ENCODE peak calls at places on chromosome 19, in five cellular contexts. One of them, this sample, is unnamed.
A peak's percentile ranks its signal among the peaks of the same experiment; 100 is the strongest.

GRCh38 chr19:13044160-13044853 is 49.0 kb downstream of the NFIX start:
- DNase-seq in stomach: no peak
- DNase-seq in cardiac muscle cell: no peak
- DNase-seq in CD8-positive, alpha-beta T cell: peak; percentile 34
- DNase-seq in keratinocyte: no peak
- DNase-seq in this sample: no peak

GRCh38 chr19:49954092-49954825 is 6.7 kb downstream of the SIGLEC11 start:
- DNase-seq in stomach: no peak
- DNase-seq in cardiac muscle cell: peak; percentile 80
- DNase-seq in CD8-positive, alpha-beta T cell: no peak
- DNase-seq in keratinocyte: no peak
- DNase-seq in this sample: no peak

GRCh38 chr19:18967358-18968146 is 26.5 kb upstream of the HOMER3 start:
- DNase-seq in stomach: peak; percentile 34
- DNase-seq in cardiac muscle cell: peak; percentile 83
- DNase-seq in CD8-positive, alpha-beta T cell: no peak
- DNase-seq in keratinocyte: no peak
- DNase-seq in this sample: no peak

GRCh38 chr19:35154535-35155406 is at the start of gene FXYD5:
- DNase-seq in stomach: peak; percentile 68
- DNase-seq in cardiac muscle cell: peak; percentile 88
- DNase-seq in CD8-positive, alpha-beta T cell: peak; percentile 59
- DNase-seq in keratinocyte: no peak
- DNase-seq in this sample: no peak

GRCh38 chr19:2587001-2587719 is 111.2 kb downstream of the GADD45B start:
- DNase-seq in stomach: no peak
- DNase-seq in cardiac muscle cell: no peak
- DNase-seq in CD8-positive, alpha-beta T cell: no peak
- DNase-seq in keratinocyte: no peak
- DNase-seq in this sample: no peak

GRCh38 chr19:50315773-50316448 is 13.3 kb downstream of the KCNC3 start:
- DNase-seq in stomach: no peak
- DNase-seq in cardiac muscle cell: no peak
- DNase-seq in CD8-positive, alpha-beta T cell: no peak
- DNase-seq in keratinocyte: no peak
- DNase-seq in this sample: no peak

GRCh38 chr19:1945899-1946298 is 4.9 kb downstream of the CSNK1G2 start:
- DNase-seq in stomach: peak; percentile 40
- DNase-seq in cardiac muscle cell: peak; percentile 29
- DNase-seq in CD8-positive, alpha-beta T cell: no peak
- DNase-seq in keratinocyte: no peak
- DNase-seq in this sample: no peak

GRCh38 chr19:13040916-13041292 is 45.6 kb downstream of the NFIX start:
- DNase-seq in stomach: no peak
- DNase-seq in cardiac muscle cell: no peak
- DNase-seq in CD8-positive, alpha-beta T cell: no peak
- DNase-seq in keratinocyte: no peak
- DNase-seq in this sample: no peak

GRCh38 chr19:307793-308420 is 16.7 kb upstream of the PLPP2 start:
- DNase-seq in stomach: no peak
- DNase-seq in cardiac muscle cell: no peak
- DNase-seq in CD8-positive, alpha-beta T cell: no peak
- DNase-seq in keratinocyte: no peak
- DNase-seq in this sample: no peak

GRCh38 chr19:310141-310651 is 19.0 kb upstream of the PLPP2 start:
- DNase-seq in stomach: peak; percentile 21
- DNase-seq in cardiac muscle cell: no peak
- DNase-seq in CD8-positive, alpha-beta T cell: no peak
- DNase-seq in keratinocyte: no peak
- DNase-seq in this sample: no peak

GRCh38 chr19:310781-311496 is 19.7 kb upstream of the PLPP2 start:
- DNase-seq in stomach: peak; percentile 18
- DNase-seq in cardiac muscle cell: no peak
- DNase-seq in CD8-positive, alpha-beta T cell: no peak
- DNase-seq in keratinocyte: no peak
- DNase-seq in this sample: no peak

GRCh38 chr19:308471-309205 is 17.4 kb upstream of the PLPP2 start:
- DNase-seq in stomach: peak; percentile 8
- DNase-seq in cardiac muscle cell: no peak
- DNase-seq in CD8-positive, alpha-beta T cell: no peak
- DNase-seq in keratinocyte: no peak
- DNase-seq in this sample: no peak

GRCh38 chr19:309206-309565 is 18.0 kb upstream of the PLPP2 start:
- DNase-seq in stomach: peak; percentile 24
- DNase-seq in cardiac muscle cell: no peak
- DNase-seq in CD8-positive, alpha-beta T cell: no peak
- DNase-seq in keratinocyte: no peak
- DNase-seq in this sample: no peak
- H3K27ac ChIP-seq in stomach: no peak overlapping the region
- H3K27ac ChIP-seq in cardiac muscle cell: no peak overlapping the region
- H3K27ac ChIP-seq in CD8-positive, alpha-beta T cell: no peak overlapping the region
- H3K27ac ChIP-seq in keratinocyte: no peak overlapping the region
- H3K27ac ChIP-seq in this sample: no peak overlapping the region

GRCh38 chr19:4241824-4242430 is 5.0 kb upstream of the YJU2 start:
- DNase-seq in stomach: no peak
- DNase-seq in cardiac muscle cell: no peak
- DNase-seq in CD8-positive, alpha-beta T cell: no peak
- DNase-seq in keratinocyte: no peak
- DNase-seq in this sample: no peak
- H3K27ac ChIP-seq in stomach: no peak overlapping the region
- H3K27ac ChIP-seq in cardiac muscle cell: no peak overlapping the region
- H3K27ac ChIP-seq in CD8-positive, alpha-beta T cell: no peak overlapping the region
- H3K27ac ChIP-seq in keratinocyte: no peak overlapping the region
- H3K27ac ChIP-seq in this sample: no peak overlapping the region

GRCh38 chr19:17078038-17078919 is 2.7 kb downstream of the MYO9B start:
- DNase-seq in stomach: no peak
- DNase-seq in cardiac muscle cell: peak; percentile 48
- DNase-seq in CD8-positive, alpha-beta T cell: no peak
- DNase-seq in keratinocyte: no peak
- DNase-seq in this sample: no peak
- H3K27ac ChIP-seq in stomach: peak overlapping the region; percentile 89
- H3K27ac ChIP-seq in cardiac muscle cell: no peak overlapping the region
- H3K27ac ChIP-seq in CD8-positive, alpha-beta T cell: no peak overlapping the region
- H3K27ac ChIP-seq in keratinocyte: peak overlapping the region; percentile 81
- H3K27ac ChIP-seq in this sample: peak overlapping the region; percentile 99

DNA sequence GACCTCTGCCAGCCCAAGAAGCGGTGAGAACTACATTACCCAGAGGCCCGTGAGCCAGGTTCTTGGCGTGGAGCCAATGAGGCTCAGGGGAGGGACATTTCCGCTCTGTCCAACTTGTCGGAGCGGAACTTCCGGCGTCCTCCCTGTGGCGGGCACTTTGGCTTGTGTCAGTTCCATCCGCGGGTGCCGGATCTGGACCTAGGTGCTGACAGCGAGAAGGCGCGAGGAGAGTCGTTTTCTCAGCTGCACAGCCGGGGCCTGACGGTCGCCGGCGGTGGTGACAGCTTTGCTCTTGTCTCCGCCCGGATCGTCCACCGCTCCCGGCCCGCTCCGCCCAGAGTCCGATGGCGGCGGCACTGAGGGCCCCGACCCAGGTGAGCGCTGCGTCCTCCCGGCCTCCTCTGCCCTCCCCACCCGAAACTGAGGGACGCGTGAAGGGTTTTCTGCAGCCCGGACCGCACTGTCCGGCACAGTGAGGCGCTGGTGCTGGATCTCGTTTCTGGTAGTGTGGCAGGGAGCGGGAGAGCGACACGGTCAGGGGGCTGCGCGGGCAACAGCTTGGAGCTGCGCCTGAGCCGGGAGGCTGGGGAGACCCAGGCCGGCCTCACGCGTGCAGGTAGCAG is at the start of gene ZNF530:
- DNase-seq in stomach: peak; percentile 96
- DNase-seq in cardiac muscle cell: peak; percentile 94
- DNase-seq in CD8-positive, alpha-beta T cell: peak; percentile 83
- DNase-seq in keratinocyte: peak; percentile 49
- DNase-seq in this sample: peak; percentile 56
- H3K27ac ChIP-seq in stomach: peak within 1 kb of the TSS; percentile 26
- H3K27ac ChIP-seq in cardiac muscle cell: no peak within 1 kb of the TSS
- H3K27ac ChIP-seq in CD8-positive, alpha-beta T cell: peak within 1 kb of the TSS; percentile 16
- H3K27ac ChIP-seq in keratinocyte: peak within 1 kb of the TSS; percentile 16
- H3K27ac ChIP-seq in this sample: no peak within 1 kb of the TSS

GRCh38 chr19:4800591-4801081 is 9.1 kb downstream of the FEM1A start:
- DNase-seq in stomach: peak; percentile 87
- DNase-seq in cardiac muscle cell: no peak
- DNase-seq in CD8-positive, alpha-beta T cell: no peak
- DNase-seq in keratinocyte: no peak
- DNase-seq in this sample: peak; percentile 78
- H3K27ac ChIP-seq in stomach: peak overlapping the region; percentile 31
- H3K27ac ChIP-seq in cardiac muscle cell: no peak overlapping the region
- H3K27ac ChIP-seq in CD8-positive, alpha-beta T cell: no peak overlapping the region
- H3K27ac ChIP-seq in keratinocyte: no peak overlapping the region
- H3K27ac ChIP-seq in this sample: peak overlapping the region; percentile 65

GRCh38 chr19:51339687-51340656 is 2.0 kb downstream of the VSIG10L start:
- DNase-seq in stomach: peak; percentile 99
- DNase-seq in cardiac muscle cell: peak; percentile 99
- DNase-seq in CD8-positive, alpha-beta T cell: peak; percentile 81
- DNase-seq in keratinocyte: peak; percentile 87
- DNase-seq in this sample: peak; percentile 87
- H3K27ac ChIP-seq in stomach: peak overlapping the region; percentile 64
- H3K27ac ChIP-seq in cardiac muscle cell: peak overlapping the region; percentile 78
- H3K27ac ChIP-seq in CD8-positive, alpha-beta T cell: no peak overlapping the region
- H3K27ac ChIP-seq in keratinocyte: peak overlapping the region; percentile 44
- H3K27ac ChIP-seq in this sample: peak overlapping the region; percentile 49

GRCh38 chr19:6753178-6754031 is 13.8 kb downstream of the SH2D3A start:
- DNase-seq in stomach: peak; percentile 87
- DNase-seq in cardiac muscle cell: peak; percentile 74
- DNase-seq in CD8-positive, alpha-beta T cell: peak; percentile 55
- DNase-seq in keratinocyte: no peak
- DNase-seq in this sample: no peak
- H3K27ac ChIP-seq in stomach: peak overlapping the region; percentile 77
- H3K27ac ChIP-seq in cardiac muscle cell: no peak overlapping the region
- H3K27ac ChIP-seq in CD8-positive, alpha-beta T cell: peak overlapping the region; percentile 35
- H3K27ac ChIP-seq in keratinocyte: peak overlapping the region; percentile 64
- H3K27ac ChIP-seq in this sample: no peak overlapping the region

DNA sequence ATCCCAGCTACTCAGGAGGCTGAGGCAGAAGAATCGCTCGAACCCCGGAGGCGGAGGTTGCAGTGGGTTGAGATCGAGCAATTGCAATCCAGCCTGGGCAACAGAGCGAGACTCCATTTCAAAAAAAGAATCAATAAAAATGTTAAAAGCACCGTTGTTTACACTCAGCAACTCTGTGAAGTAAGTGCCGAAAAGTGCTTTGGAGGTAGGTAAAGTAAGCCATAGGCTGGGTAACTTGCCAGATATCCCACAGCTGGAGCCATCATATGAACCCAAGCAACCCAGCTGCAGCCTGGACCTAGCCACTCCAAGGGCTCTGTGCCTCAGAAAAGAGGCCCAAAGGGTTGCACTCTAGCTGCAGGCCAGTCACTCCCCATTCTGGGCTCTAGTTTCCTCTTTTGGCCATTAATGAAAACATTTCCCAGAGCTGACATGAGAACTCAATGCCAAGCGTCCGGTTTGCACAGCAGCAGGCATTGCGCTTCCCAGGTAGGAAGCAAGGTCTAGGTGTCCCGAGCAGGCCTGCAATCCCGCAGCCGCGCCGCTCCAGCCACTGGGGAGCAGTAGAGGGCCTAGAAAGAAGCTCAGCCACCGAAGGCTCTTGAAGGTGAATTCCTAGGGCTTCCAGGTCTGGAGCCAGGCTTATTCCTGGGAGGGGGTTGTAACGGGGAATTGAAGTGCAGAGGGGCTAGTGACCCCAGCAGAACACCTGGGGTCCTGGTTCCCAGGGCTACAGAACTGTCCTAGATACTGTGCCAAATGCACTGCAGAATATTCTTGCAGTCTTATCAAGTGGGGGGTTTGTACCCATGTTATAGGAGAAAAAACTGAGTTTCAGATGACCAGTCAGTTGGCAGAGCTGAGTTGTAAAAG is 4.1 kb upstream of the CD79A start:
- DNase-seq in stomach: peak; percentile 88
- DNase-seq in cardiac muscle cell: peak; percentile 71
- DNase-seq in CD8-positive, alpha-beta T cell: peak; percentile 64
- DNase-seq in keratinocyte: no peak
- DNase-seq in this sample: no peak
- H3K27ac ChIP-seq in stomach: no peak overlapping the region
- H3K27ac ChIP-seq in cardiac muscle cell: peak overlapping the region; percentile 29
- H3K27ac ChIP-seq in CD8-positive, alpha-beta T cell: peak overlapping the region; percentile 4
- H3K27ac ChIP-seq in keratinocyte: no peak overlapping the region
- H3K27ac ChIP-seq in this sample: peak overlapping the region; percentile 26

GRCh38 chr19:7397687-7398086 is 49.0 kb downstream of the ARHGEF18 start:
- DNase-seq in stomach: no peak
- DNase-seq in cardiac muscle cell: peak; percentile 90
- DNase-seq in CD8-positive, alpha-beta T cell: no peak
- DNase-seq in keratinocyte: no peak
- DNase-seq in this sample: peak; percentile 59
- H3K27ac ChIP-seq in stomach: peak overlapping the region; percentile 78
- H3K27ac ChIP-seq in cardiac muscle cell: no peak overlapping the region
- H3K27ac ChIP-seq in CD8-positive, alpha-beta T cell: no peak overlapping the region
- H3K27ac ChIP-seq in keratinocyte: no peak overlapping the region
- H3K27ac ChIP-seq in this sample: peak overlapping the region; percentile 98